ENCODE peak calls at places on chromosomes 16 and 17, in ten cellular contexts. J is brain microvascular endothelial cell; C is PC-3; E is CD8-positive, alpha-beta memory T cell; I is ovary; P is pancreas; D is aorta; H is endothelial cell of umbilical vein; U is mesenchymal stem cell; Y is cardiac muscle cell. V is an unnamed sample.

GRCh38 chr17:73976676-73977521 is 226.6 kb upstream of the RPL38 start:
- DNase-seq in E (no peak), I (no peak), J (no peak), D (no peak), C (no peak), P (no peak), U (no peak), H (no peak), Y (peak), V (no peak)

GRCh38 chr16:58077796-58078195 is 51.4 kb downstream of the CFAP20 start:
- DNase-seq in I (no peak), Y (no peak), P (no peak), E (no peak), U (no peak), J (no peak), D (no peak), H (no peak), C (no peak), V (no peak)

GRCh38 chr17:65163990-65164495 is 26.9 kb downstream of the RGS9 start:
- DNase-seq in P (no peak), C (peak), J (peak), I (no peak), U (peak), H (no peak), D (no peak), E (no peak), Y (peak), V (no peak)

GRCh38 chr16:69276143-69277115 is 34.7 kb upstream of the VPS4A start:
- DNase-seq in D (peak), J (peak), C (no peak), P (no peak), E (no peak), I (peak), Y (peak), U (peak), H (no peak), V (peak)

GRCh38 chr17:3964203-3965122 is at the start of gene ATP2A3:
- DNase-seq in U (peak), J (no peak), E (peak), Y (no peak), I (no peak), H (no peak), C (no peak), P (peak), D (no peak), V (no peak)

GRCh38 chr17:74114881-74115470 is 88.5 kb upstream of the RPL38 start:
- DNase-seq in E (no peak), U (no peak), H (no peak), J (no peak), D (no peak), C (no peak), I (no peak), Y (no peak), P (no peak), V (no peak)

GRCh38 chr17:48907713-48908046 is 527 bp upstream of the UBE2Z start:
- DNase-seq in H (no peak), Y (peak), I (no peak), U (peak), E (no peak), J (peak), D (no peak), C (peak), P (no peak), V (no peak)

GRCh38 chr16:2739555-2740435 is 12.6 kb upstream of the SRRM2 start:
- DNase-seq in J (no peak), I (no peak), E (no peak), H (no peak), U (no peak), C (no peak), P (no peak), Y (no peak), D (no peak), V (no peak)

GRCh38 chr16:23852794-23853562 is 17.2 kb downstream of the PRKCB start:
- DNase-seq in E (no peak), P (no peak), Y (no peak), H (no peak), C (no peak), J (no peak), D (no peak), I (no peak), U (no peak), V (no peak)

GRCh38 chr17:2107506-2107905 is 52.6 kb downstream of the HIC1 start:
- DNase-seq in D (peak), C (no peak), J (no peak), P (no peak), E (no peak), H (no peak), Y (no peak), I (no peak), U (no peak), V (no peak)

GRCh38 chr16:66523861-66524354 is 26.0 kb downstream of the TK2 start:
- DNase-seq in D (no peak), E (no peak), U (no peak), J (no peak), H (peak), I (no peak), C (no peak), P (no peak), Y (peak), V (no peak)

GRCh38 chr17:64020068-64020766 is at the start of gene ICAM2:
- DNase-seq in H (peak), P (no peak), E (peak), D (peak), C (no peak), I (no peak), Y (no peak), J (no peak), U (no peak), V (peak)

GRCh38 chr17:78896091-78896833 is 6.7 kb downstream of the CEP295NL start:
- DNase-seq in P (no peak), C (no peak), I (peak), H (no peak), Y (no peak), J (no peak), E (no peak), U (no peak), D (no peak), V (no peak)

GRCh38 chr17:64081802-64082799 is 47.8 kb downstream of the ERN1 start:
- DNase-seq in I (no peak), P (no peak), E (peak), U (peak), D (no peak), Y (peak), J (peak), H (peak), C (peak), V (no peak)

GRCh38 chr17:55587608-55588139 is 76.4 kb upstream of the SMIM36 start:
- DNase-seq in D (peak), Y (peak), H (no peak), I (peak), U (peak), P (no peak), C (no peak), E (no peak), J (no peak), V (no peak)

GRCh38 chr17:33520404-33521032 is 227.4 kb upstream of the ASIC2 start:
- DNase-seq in E (no peak), U (peak), C (peak), J (no peak), H (peak), I (no peak), P (peak), D (no peak), Y (peak), V (no peak)

GRCh38 chr16:87722590-87723223 is 43.1 kb downstream of the KLHDC4 start:
- DNase-seq in P (no peak), H (no peak), E (no peak), J (no peak), D (no peak), Y (no peak), U (no peak), C (no peak), I (no peak), V (no peak)

GRCh38 chr16:85614338-85615013 is 1.4 kb downstream of the GSE1 start:
- DNase-seq in U (peak), H (no peak), E (no peak), I (peak), D (no peak), P (peak), Y (no peak), C (no peak), J (no peak), V (no peak)

GRCh38 chr17:50550661-50551432 is 3.9 kb downstream of the SPATA20 start:
- DNase-seq in H (peak), D (peak), P (peak), Y (peak), U (peak), I (peak), E (no peak), C (peak), J (peak), V (no peak)

DNA sequence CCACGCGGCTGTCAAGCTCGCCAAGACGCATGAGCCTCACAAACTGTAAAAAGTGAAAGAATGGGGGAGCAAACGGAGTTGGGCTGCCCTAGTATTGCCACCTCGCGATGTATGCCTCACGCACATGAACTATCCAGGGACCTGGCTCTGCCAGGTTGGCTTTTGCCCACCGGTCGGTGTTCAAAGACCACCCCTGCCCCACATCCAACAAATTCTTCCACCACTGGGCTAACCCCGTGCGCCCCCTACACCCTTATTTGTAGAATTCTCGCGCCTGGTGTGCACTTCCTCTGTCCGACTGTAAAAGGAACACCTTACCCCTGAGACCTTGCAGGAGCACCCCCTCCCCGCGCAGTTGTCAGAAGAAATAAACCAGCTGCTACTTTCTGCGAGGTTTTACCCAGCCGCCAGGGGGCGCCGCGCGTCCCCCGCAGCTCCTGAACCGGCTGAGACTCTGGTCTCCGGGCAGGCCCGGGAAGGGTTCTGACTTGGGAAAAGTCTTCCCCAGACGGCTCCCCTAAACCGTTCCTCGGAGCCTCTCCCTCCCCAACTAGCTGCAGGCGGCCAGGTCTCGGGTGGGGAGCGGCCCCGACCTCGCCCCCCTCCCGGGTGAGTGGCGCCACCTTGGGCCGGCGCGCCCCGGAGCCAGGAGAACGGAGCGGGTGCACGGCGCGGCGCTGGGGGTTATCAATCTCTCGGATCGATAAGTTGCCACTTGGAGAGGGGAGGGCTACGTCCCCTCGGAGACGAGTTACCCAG is 1.7 kb upstream of the ZNF423 start:
- DNase-seq in P (peak), E (no peak), D (peak), Y (peak), U (peak), J (peak), C (peak), I (peak), H (peak), V (peak)
- H3K27ac ChIP-seq in P (peak), E (no peak), D (no peak), Y (no peak), U (peak), J (no peak), C (no peak), I (peak), H (no peak), V (peak)

GRCh38 chr17:7717756-7718350 is 309 bp downstream of the DNAH2 start:
- DNase-seq in C (no peak), P (no peak), H (no peak), Y (peak), D (peak), J (no peak), E (no peak), I (no peak), U (peak), V (no peak)
- H3K4me3 ChIP-seq in C (peak), P (peak), H (peak), Y (peak), D (peak), J (peak), E (peak), I (peak), U (peak), V (peak)

GRCh38 chr17:42772945-42773289 is 332 bp upstream of the VPS25 start:
- DNase-seq in P (no peak), H (no peak), D (no peak), I (no peak), J (no peak), U (no peak), C (no peak), Y (no peak), E (no peak), V (no peak)
- H3K27ac ChIP-seq in P (peak), H (peak), D (no peak), I (peak), J (peak), U (peak), C (peak), Y (peak), E (peak), V (peak)

DNA sequence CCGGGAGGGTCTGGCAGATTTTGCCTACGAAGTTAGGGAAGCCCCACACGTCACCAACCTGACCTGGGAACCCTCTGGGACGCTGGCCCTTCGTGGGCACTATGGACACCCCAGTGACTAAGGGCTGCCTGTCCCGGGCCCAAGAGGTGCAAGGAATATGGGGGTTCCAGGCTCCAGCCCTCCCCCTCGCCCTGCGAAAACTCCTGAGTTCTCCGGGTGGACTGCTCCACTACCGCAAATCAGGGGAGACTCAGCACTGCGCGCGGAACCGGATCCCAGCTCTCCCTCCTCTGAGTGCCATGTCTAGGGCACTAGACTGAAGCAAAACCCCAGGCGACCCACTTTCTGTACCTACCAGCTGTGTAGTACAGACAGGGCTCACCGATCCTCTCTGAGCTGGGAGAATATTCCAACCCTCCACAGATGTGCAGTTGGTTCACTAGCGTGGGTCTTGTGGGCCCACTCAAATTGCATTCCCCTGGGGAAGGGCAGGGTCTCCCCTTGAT is at the start of gene ARL5C:
- DNase-seq in Y (no peak), J (no peak), I (no peak), U (no peak), C (no peak), D (no peak), E (no peak), P (no peak), H (no peak), V (no peak)
- H3K4me3 ChIP-seq in Y (peak), J (peak), I (peak), U (peak), C (no peak), D (peak), E (peak), P (peak), H (peak), V (peak)

GRCh38 chr16:49652441-49653175 is 203.3 kb downstream of the ZNF423 start:
- DNase-seq in J (peak), H (no peak), U (peak), I (peak), C (no peak), E (no peak), Y (peak), D (peak), P (no peak), V (no peak)

GRCh38 chr16:49651980-49652379 is 203.9 kb downstream of the ZNF423 start:
- DNase-seq in P (no peak), Y (no peak), H (no peak), U (no peak), D (peak), E (no peak), J (no peak), C (no peak), I (peak), V (no peak)

GRCh38 chr16:49651226-49651625 is 204.7 kb downstream of the ZNF423 start:
- DNase-seq in I (no peak), J (no peak), H (no peak), C (no peak), D (no peak), P (no peak), Y (no peak), U (no peak), E (no peak), V (no peak)

GRCh38 chr16:49649013-49649785 is 206.7 kb downstream of the ZNF423 start:
- DNase-seq in Y (peak), U (no peak), D (no peak), P (no peak), H (no peak), C (peak), E (no peak), I (no peak), J (peak), V (no peak)

DNA sequence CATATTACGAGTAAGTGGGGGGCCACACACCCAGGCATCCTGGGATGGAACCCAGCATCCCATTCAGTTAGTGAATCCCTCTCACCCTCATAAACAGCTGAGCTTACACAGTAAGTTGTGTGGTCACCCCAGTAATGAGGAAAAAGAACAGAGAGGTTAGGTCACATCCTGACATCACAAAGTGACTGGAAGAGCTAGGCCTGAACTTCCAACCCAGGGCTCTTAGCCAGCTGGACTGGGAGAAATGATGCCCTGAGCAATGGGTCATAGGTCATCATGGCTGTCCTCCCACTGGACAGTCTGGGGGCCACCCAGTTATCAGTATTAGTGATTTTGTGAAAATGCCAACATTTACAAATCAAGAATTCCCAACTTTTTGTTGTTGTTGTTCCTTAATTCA is 205.3 kb downstream of the ZNF423 start:
- DNase-seq in E (no peak), P (no peak), D (no peak), I (no peak), U (no peak), Y (no peak), H (no peak), C (no peak), J (no peak), V (no peak)
- H3K27ac ChIP-seq in E (no peak), P (no peak), D (no peak), I (no peak), U (no peak), Y (peak), H (no peak), C (no peak), J (no peak), V (no peak)

GRCh38 chr17:7513850-7514419 is 29.8 kb downstream of the POLR2A start:
- DNase-seq in C (no peak), P (no peak), D (no peak), U (no peak), I (no peak), Y (no peak), J (no peak), H (no peak), E (no peak), V (no peak)
- H3K4me3 ChIP-seq in C (no peak), P (no peak), D (no peak), U (no peak), I (no peak), Y (no peak), J (no peak), H (no peak), E (no peak), V (no peak)

GRCh38 chr17:6430769-6431168 is 4.2 kb downstream of the AIPL1 start:
- DNase-seq in I (no peak), J (no peak), D (no peak), P (no peak), Y (no peak), U (no peak), H (no peak), C (no peak), E (no peak), V (no peak)
- H3K27ac ChIP-seq in I (no peak), J (no peak), D (no peak), P (no peak), Y (no peak), U (no peak), H (no peak), C (no peak), E (no peak), V (no peak)

DNA sequence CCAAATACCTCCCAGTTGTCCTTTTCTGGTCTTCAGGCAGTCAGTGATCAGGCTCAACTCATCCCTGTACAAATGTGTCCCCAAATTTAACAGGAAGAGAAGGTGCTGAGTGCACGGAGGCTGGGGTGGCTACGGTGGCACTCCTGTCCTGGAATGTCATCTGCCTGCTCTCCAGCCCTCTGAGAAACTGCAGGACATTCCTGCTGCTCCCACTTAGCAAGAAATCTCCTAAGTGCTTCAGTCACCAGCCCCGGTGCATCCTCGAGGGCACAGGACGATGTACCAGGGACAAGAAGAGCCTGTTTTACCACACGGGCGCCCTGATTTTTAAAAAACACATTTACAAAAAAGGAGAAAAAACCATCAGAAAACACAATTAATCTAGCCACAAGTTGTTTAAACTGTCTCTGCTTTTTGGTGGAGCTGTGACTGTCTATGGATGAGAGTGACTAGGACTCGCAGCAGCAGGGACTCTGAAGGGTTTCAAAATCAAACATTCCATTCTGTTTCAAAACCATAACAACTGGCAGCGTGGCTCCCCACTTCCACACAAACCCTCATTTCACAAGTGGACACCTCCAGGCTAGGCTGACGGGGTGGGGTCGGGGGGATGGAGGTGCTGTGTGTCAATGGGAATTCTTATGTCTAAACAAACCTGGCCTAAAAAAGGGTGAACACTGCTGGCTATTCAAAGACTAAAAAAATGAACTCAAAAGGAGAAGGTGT is 65.3 kb upstream of the CNEP1R1 start:
- DNase-seq in I (no peak), E (no peak), U (no peak), H (no peak), C (no peak), J (no peak), D (no peak), P (no peak), Y (no peak), V (no peak)
- H3K4me3 ChIP-seq in I (no peak), E (no peak), U (no peak), H (no peak), C (no peak), J (no peak), D (no peak), P (no peak), Y (no peak), V (no peak)

GRCh38 chr16:48126801-48127644 is 28.8 kb downstream of the ABCC12 start:
- DNase-seq in P (peak), Y (peak), E (no peak), J (peak), D (peak), U (peak), I (no peak), H (peak), C (peak), V (no peak)

GRCh38 chr16:48125888-48126287 is 29.9 kb downstream of the ABCC12 start:
- DNase-seq in Y (no peak), E (no peak), H (no peak), I (no peak), J (no peak), C (no peak), D (no peak), U (peak), P (no peak), V (no peak)

GRCh38 chr16:48121276-48121675 is 34.5 kb downstream of the ABCC12 start:
- DNase-seq in J (no peak), Y (no peak), C (no peak), H (no peak), I (no peak), E (no peak), P (no peak), U (no peak), D (no peak), V (no peak)

GRCh38 chr16:48124266-48124665 is 31.5 kb downstream of the ABCC12 start:
- DNase-seq in H (no peak), U (no peak), D (no peak), C (no peak), Y (no peak), P (no peak), I (no peak), E (no peak), J (no peak), V (no peak)

GRCh38 chr16:48123104-48123788 is 32.5 kb downstream of the ABCC12 start:
- DNase-seq in E (no peak), I (no peak), P (no peak), D (peak), Y (peak), J (peak), H (peak), U (peak), C (peak), V (no peak)
- H3K27ac ChIP-seq in E (no peak), I (no peak), P (no peak), D (no peak), Y (no peak), J (peak), H (no peak), U (peak), C (peak), V (no peak)

DNA sequence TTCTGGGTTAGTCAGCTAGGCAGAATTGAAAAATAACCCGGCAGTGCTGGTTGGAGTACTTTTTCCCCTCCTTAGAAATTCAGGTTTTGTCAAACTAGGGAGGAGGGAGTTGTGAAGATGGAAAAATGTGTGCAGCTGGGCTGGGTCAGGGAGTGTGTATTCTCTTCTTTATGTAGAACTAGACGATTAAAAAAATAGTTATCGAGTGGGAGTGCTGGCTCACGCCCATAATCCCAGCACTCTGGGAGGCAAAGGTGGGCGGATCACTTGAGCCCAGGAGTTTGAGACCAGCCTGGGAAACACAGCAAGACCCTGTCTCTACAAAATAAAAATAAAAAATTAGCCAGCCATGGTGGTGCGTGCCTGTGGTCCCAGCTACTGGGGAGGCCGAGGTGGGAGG is 106.4 kb downstream of the GNAO1 start:
- DNase-seq in P (no peak), J (no peak), Y (no peak), H (no peak), U (no peak), I (no peak), E (no peak), D (no peak), C (no peak), V (no peak)
- H3K4me3 ChIP-seq in P (no peak), J (no peak), Y (no peak), H (no peak), U (no peak), I (no peak), E (no peak), D (no peak), C (no peak), V (no peak)

V was measured in coronary artery.